ENCODE peak calls at places on chromosomes 13 and 19, in five cellular contexts. P is colonic mucosa; W is Peyer's patch; H is CD8-positive, alpha-beta T cell; U is WERI-Rb-1. Z is an unnamed sample. For H3K9me3, the result is how much of the 10 kb centered on the place peaks cover.

GRCh38 chr13:26529441-26529840 is 28.0 kb upstream of the WASF3 start:
- DNase-seq in P (peak), W (no peak), H (no peak), U (peak), Z (peak)

GRCh38 chr13:111610077-111610476 is 289.6 kb downstream of the TEX29 start:
- DNase-seq in P (no peak), W (no peak), H (no peak), U (no peak), Z (no peak)

GRCh38 chr19:11479090-11479469 is 1.8 kb downstream of the ELAVL3 start:
- DNase-seq in P (no peak), W (no peak), H (no peak), U (no peak), Z (no peak)

GRCh38 chr13:29704648-29705047 is 109.2 kb upstream of the SLC7A1 start:
- DNase-seq in P (no peak), W (no peak), H (no peak), U (no peak), Z (no peak)

GRCh38 chr13:108357228-108357627 is 87.7 kb downstream of the TNFSF13B start:
- DNase-seq in P (no peak), W (no peak), H (no peak), U (no peak), Z (no peak)

GRCh38 chr19:34825212-34825611 is 52.2 kb upstream of the ZNF599 start:
- DNase-seq in P (no peak), W (no peak), H (no peak), U (no peak), Z (no peak)

GRCh38 chr19:7916908-7917291 is 2.3 kb downstream of the TGFBR3L start:
- DNase-seq in P (no peak), W (no peak), H (no peak), U (no peak), Z (no peak)

GRCh38 chr13:67635754-67636153 is 405.6 kb upstream of the PCDH9 start:
- DNase-seq in P (no peak), W (no peak), H (no peak), U (no peak), Z (no peak)

GRCh38 chr19:18304194-18304495 is 18.7 kb downstream of the LSM4 start:
- DNase-seq in P (no peak), W (peak), H (no peak), U (peak), Z (no peak)

GRCh38 chr19:1122972-1123363 is 19.2 kb downstream of the GPX4 start:
- DNase-seq in P (peak), W (peak), H (no peak), U (peak), Z (peak)

DNA sequence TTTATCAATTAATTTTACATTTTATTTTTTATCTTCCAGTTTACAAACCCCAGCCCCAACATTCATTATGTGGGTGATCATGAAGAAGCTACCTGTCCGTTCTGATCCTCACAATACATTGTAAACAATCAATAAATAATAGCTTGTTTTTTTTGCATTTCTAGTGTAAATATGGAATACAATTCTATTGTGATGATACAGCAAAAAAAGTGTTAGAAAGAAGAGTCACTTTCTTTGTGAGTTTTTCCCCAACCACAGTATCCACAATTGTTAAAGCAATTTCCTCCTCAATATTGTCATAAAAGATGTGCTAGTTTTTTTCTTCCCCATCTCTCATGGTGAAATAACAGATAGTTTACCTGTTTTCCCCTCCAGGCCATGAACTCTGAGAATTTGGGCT is 30.3 kb upstream of the ZNF835 start:
- DNase-seq in P (no peak), W (no peak), H (no peak), U (no peak), Z (no peak)
- H3K9me3 ChIP-seq in P (under half), W (under half), H (under half), U (under half), Z (half or more)

GRCh38 chr13:102667023-102667422 is 27.8 kb downstream of the METTL21C start:
- DNase-seq in P (no peak), W (no peak), H (no peak), U (no peak), Z (no peak)

GRCh38 chr13:102667911-102668310 is 26.9 kb downstream of the METTL21C start:
- DNase-seq in P (no peak), W (no peak), H (no peak), U (no peak), Z (no peak)

GRCh38 chr13:102675115-102675514 is 19.7 kb downstream of the METTL21C start:
- DNase-seq in P (no peak), W (no peak), H (no peak), U (no peak), Z (no peak)

DNA sequence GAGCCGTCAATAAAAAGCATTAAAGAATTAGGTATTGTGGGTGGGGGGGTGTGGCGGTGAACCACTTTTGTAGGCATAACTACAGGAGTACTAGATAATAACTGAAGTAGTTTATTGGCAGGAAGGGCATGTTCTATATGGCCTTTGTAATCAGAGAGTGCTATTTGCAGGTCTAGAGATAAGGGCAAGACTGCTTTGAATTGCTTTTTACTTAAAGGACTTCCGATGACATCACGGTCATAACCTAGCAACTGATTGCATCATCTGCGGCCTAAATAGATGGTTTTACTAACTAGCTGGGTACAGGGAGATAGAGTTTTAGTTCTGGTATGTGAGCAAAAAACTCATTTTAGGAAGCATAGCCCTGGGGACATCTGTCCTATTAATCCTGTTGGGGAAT is 24.7 kb downstream of the METTL21C start:
- DNase-seq in P (no peak), W (no peak), H (no peak), U (no peak), Z (no peak)
- H3K9me3 ChIP-seq in P (under half), W (under half), H (under half), U (under half), Z (under half)

DNA sequence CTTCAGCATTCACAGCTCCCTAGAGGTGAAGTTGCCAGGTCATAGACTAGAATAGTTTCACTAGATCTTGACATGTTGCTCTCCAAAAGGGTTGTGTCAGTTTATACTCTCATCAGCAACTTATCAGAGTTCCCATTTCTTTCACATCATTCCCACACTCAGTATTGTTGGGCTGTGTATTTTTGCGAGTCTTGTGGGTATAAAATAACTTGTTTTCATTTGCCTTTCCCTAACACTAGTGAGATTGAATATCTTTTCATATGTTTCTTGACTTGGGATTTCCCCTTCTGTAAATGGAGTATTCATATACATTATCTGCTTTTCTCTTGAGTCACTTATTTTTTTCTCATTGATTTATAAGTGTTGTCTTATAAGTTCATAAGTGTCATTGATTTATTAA is 55.2 kb upstream of the GPR183 start:
- DNase-seq in P (no peak), W (no peak), H (no peak), U (no peak), Z (no peak)
- H3K9me3 ChIP-seq in P (under half), W (under half), H (under half), U (under half), Z (under half)

DNA sequence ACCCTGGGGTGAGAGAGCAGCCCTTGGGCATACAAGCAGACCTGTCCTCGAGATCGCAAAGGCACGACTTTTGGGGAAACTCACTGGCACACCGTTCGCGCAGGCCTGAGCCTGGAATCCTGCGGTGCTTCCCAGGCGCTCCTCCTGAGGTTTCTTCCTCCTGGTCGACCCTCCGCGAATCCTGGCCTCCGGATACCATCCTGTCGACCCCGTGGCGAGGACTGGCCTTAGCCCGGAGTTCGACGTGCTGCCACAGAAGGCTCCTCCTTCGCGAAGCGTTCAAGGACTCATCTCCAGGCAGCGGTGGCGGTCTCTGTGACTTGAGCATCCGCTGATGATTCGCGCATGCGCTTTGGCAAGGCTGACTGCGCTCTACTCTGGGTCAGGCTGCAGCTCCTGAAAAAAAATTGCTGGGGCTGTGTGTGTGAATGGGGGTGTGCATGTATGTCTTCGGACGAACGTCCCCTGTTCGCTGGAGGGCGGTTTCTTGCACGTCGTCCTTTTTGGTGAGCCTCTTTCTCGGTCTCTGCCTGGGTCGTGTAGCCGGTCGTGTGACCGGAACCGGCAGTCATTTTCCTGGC is 64.4 kb upstream of the ZNF527 start:
- DNase-seq in P (no peak), W (no peak), H (no peak), U (no peak), Z (no peak)
- H3K9me3 ChIP-seq in P (under half), W (under half), H (under half), U (under half), Z (under half)

GRCh38 chr19:32603961-32604360 is 23.0 kb downstream of the PDCD5 start:
- DNase-seq in P (no peak), W (no peak), H (no peak), U (no peak), Z (no peak)
- H3K9me3 ChIP-seq in P (under half), W (under half), H (under half), U (under half), Z (under half)

GRCh38 chr19:57623091-57623490 is 9.0 kb downstream of the ZNF134 start:
- DNase-seq in P (no peak), W (no peak), H (no peak), U (no peak), Z (no peak)

GRCh38 chr19:57615346-57615745 is 1.3 kb downstream of the ZNF134 start:
- DNase-seq in P (no peak), W (no peak), H (no peak), U (no peak), Z (no peak)

DNA sequence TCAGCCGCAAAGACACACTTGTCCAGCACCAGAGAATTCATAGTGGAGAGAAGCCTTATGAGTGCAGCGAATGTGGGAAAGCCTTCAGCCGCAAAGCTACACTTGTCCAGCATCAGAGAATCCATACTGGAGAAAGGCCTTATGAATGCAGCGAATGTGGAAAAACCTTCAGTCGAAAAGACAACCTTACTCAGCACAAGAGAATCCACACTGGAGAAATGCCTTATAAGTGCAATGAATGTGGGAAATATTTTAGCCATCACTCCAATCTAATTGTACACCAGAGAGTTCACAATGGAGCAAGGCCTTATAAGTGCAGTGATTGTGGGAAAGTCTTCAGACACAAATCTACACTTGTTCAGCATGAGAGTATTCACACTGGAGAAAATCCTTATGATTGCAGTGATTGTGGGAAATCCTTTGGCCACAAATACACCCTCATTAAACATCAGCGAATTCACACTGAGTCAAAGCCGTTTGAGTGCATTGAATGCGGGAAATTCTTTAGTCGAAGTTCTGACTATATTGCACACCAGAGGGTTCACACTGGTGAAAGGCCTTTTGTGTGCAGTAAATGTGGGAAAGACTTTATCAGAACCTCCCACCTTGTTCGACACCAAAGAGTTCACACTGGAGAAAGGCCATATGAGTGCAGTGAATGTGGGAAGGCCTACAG is 6.8 kb downstream of the ZNF134 start:
- DNase-seq in P (no peak), W (no peak), H (no peak), U (no peak), Z (no peak)
- H3K9me3 ChIP-seq in P (under half), W (under half), H (half or more), U (under half), Z (half or more)

DNA sequence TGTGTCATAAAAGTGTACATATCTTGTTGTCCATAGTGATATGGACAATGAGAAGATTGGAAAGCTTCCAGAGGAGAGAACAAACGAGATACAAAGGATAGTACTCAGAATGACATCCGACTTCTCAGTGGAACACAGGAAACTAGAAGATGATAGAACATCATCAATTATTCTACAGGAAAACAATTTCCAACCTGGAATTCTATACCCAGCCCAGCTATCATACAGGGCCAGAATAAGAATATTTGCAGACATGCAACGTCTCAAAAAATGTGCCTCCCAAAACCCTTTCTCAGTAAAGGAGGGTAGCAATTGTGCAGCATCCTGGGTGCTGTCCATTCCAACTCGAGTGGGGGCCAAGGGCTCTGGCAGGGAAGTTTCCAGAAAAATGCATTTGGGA is 24.0 kb downstream of the F2RL3 start:
- DNase-seq in P (no peak), W (no peak), H (no peak), U (no peak), Z (no peak)
- H3K9me3 ChIP-seq in P (under half), W (under half), H (under half), U (under half), Z (under half)

DNA sequence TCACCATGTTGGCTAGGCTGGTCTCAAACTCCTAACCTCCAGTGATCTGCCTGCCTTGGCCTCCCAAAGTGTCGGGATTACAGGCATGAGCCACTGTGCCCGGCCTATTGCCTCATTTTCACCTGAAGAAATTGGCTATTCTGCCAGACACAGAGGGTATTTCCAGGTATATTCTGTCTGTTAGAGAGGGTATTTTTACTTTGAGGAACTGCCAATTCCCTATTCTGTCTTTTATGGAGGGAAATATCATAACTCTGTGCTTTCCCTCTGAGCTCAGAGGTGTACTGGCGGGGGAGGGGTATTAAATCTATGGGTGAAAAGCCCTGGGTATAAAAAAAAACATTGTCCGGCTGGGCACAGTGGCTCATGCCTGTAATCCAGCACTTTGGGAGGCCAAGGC is 24.9 kb downstream of the TSKS start:
- DNase-seq in P (no peak), W (no peak), H (no peak), U (no peak), Z (no peak)
- H3K9me3 ChIP-seq in P (under half), W (under half), H (under half), U (under half), Z (under half)

GRCh38 chr19:21878646-21879045 is 42.7 kb upstream of the ZNF43 start:
- DNase-seq in P (no peak), W (no peak), H (no peak), U (no peak), Z (no peak)
- H3K9me3 ChIP-seq in P (under half), W (under half), H (under half), U (under half), Z (under half)

GRCh38 chr19:27860309-27860934 is 1352.5 kb downstream of the UQCRFS1 start:
- DNase-seq in P (no peak), W (no peak), H (no peak), U (no peak), Z (no peak)

GRCh38 chr19:27859689-27860088 is 1353.3 kb downstream of the UQCRFS1 start:
- DNase-seq in P (no peak), W (no peak), H (no peak), U (no peak), Z (no peak)

GRCh38 chr19:27861411-27861975 is 1351.5 kb downstream of the UQCRFS1 start:
- DNase-seq in P (no peak), W (no peak), H (no peak), U (no peak), Z (no peak)

GRCh38 chr19:27858981-27859581 is 1353.9 kb downstream of the UQCRFS1 start:
- DNase-seq in P (no peak), W (no peak), H (no peak), U (no peak), Z (no peak)
- H3K9me3 ChIP-seq in P (under half), W (under half), H (under half), U (under half), Z (half or more)